ENCODE peak calls at places on chromosomes 5 and 9, in ten cellular contexts. V, P, J, Y, X, U, F, W, R and D are unnamed samples.

GRCh38 chr9:91420471-91421021 is 3.1 kb downstream of the NFIL3 start:
- DNase-seq in V (no peak), P (no peak), J (no peak), Y (no peak), X (no peak), U (no peak), F (peak), W (no peak), R (no peak), D (no peak)

GRCh38 chr9:112028242-112029221 is 131.9 kb downstream of the UGCG start:
- DNase-seq in V (no peak), P (no peak), J (no peak), Y (no peak), X (peak), U (no peak), F (no peak), W (no peak), R (no peak), D (no peak)

GRCh38 chr5:39716532-39716971 is 291.8 kb upstream of the DAB2 start:
- DNase-seq in V (no peak), P (no peak), J (peak), Y (peak), X (peak), U (peak), F (peak), W (peak), R (peak), D (no peak)

GRCh38 chr9:95316794-95317118 is 753 bp downstream of the FANCC start:
- DNase-seq in V (peak), P (peak), J (peak), Y (peak), X (peak), U (no peak), F (peak), W (no peak), R (peak), D (peak)

GRCh38 chr9:137233143-137233980 is 2.7 kb downstream of the SLC34A3 start:
- DNase-seq in V (no peak), P (no peak), J (no peak), Y (no peak), X (no peak), U (no peak), F (no peak), W (no peak), R (no peak), D (no peak)

GRCh38 chr9:97531750-97532383 is 30.4 kb downstream of the TMOD1 start:
- DNase-seq in V (no peak), P (no peak), J (no peak), Y (no peak), X (no peak), U (no peak), F (no peak), W (no peak), R (no peak), D (peak)

GRCh38 chr5:132388244-132389050 is 18.9 kb downstream of the SLC22A5 start:
- DNase-seq in V (peak), P (no peak), J (no peak), Y (no peak), X (no peak), U (no peak), F (no peak), W (no peak), R (no peak), D (no peak)

GRCh38 chr9:115121140-115121710 is 3.3 kb upstream of the TNC start:
- DNase-seq in V (no peak), P (no peak), J (no peak), Y (no peak), X (no peak), U (no peak), F (no peak), W (no peak), R (no peak), D (no peak)

GRCh38 chr9:131522257-131523085 is 8.6 kb downstream of the UCK1 start:
- DNase-seq in V (no peak), P (no peak), J (no peak), Y (no peak), X (no peak), U (no peak), F (no peak), W (no peak), R (no peak), D (no peak)

GRCh38 chr5:6820851-6821479 is 107.7 kb downstream of the TENT4A start:
- DNase-seq in V (no peak), P (no peak), J (peak), Y (peak), X (peak), U (peak), F (no peak), W (peak), R (peak), D (no peak)

GRCh38 chr5:74613283-74613682 is 27.2 kb downstream of the ENC1 start:
- DNase-seq in V (no peak), P (no peak), J (no peak), Y (no peak), X (no peak), U (no peak), F (no peak), W (no peak), R (no peak), D (no peak)

GRCh38 chr5:135880278-135880677 is 15.4 kb downstream of the IL9 start:
- DNase-seq in V (no peak), P (no peak), J (no peak), Y (no peak), X (peak), U (no peak), F (no peak), W (no peak), R (peak), D (no peak)

GRCh38 chr9:93302586-93303257 is 118.8 kb downstream of the WNK2 start:
- DNase-seq in V (peak), P (no peak), J (peak), Y (peak), X (peak), U (peak), F (no peak), W (peak), R (peak), D (peak)

GRCh38 chr5:102654559-102655354 is 100.3 kb upstream of the PAM start:
- DNase-seq in V (no peak), P (peak), J (peak), Y (no peak), X (no peak), U (no peak), F (no peak), W (no peak), R (no peak), D (peak)

GRCh38 chr5:82918311-82919031 is 158.7 kb downstream of the TMEM167A start:
- DNase-seq in V (no peak), P (no peak), J (no peak), Y (no peak), X (no peak), U (no peak), F (no peak), W (no peak), R (peak), D (no peak)

GRCh38 chr9:134339183-134339806 is 13.0 kb downstream of the RXRA start:
- DNase-seq in V (no peak), P (no peak), J (no peak), Y (no peak), X (no peak), U (no peak), F (no peak), W (no peak), R (peak), D (peak)

GRCh38 chr9:113886471-113886870 is 10.4 kb downstream of the ZNF618 start:
- DNase-seq in V (no peak), P (no peak), J (no peak), Y (no peak), X (no peak), U (no peak), F (no peak), W (no peak), R (peak), D (no peak)

GRCh38 chr9:92616199-92617129 is 53.5 kb downstream of the IPPK start:
- DNase-seq in V (no peak), P (no peak), J (no peak), Y (no peak), X (no peak), U (no peak), F (peak), W (no peak), R (no peak), D (peak)

GRCh38 chr9:78187763-78188495 is 47.9 kb upstream of the CEP78 start:
- DNase-seq in V (no peak), P (no peak), J (no peak), Y (no peak), X (no peak), U (no peak), F (no peak), W (no peak), R (no peak), D (peak)

GRCh38 chr5:125505062-125505461 is 758.6 kb upstream of the ZNF608 start:
- DNase-seq in V (no peak), P (no peak), J (no peak), Y (no peak), X (no peak), U (no peak), F (no peak), W (no peak), R (no peak), D (no peak)

GRCh38 chr5:173010021-173010420 is 26.4 kb downstream of the ATP6V0E1 start:
- DNase-seq in V (no peak), P (no peak), J (no peak), Y (peak), X (no peak), U (no peak), F (no peak), W (no peak), R (peak), D (no peak)

GRCh38 chr5:2288968-2289367 is 406.2 kb upstream of the IRX4 start:
- DNase-seq in V (no peak), P (no peak), J (no peak), Y (no peak), X (no peak), U (no peak), F (no peak), W (no peak), R (peak), D (no peak)

GRCh38 chr5:4258170-4258569 is 662.5 kb downstream of the IRX1 start:
- DNase-seq in V (no peak), P (no peak), J (no peak), Y (no peak), X (no peak), U (no peak), F (no peak), W (no peak), R (no peak), D (no peak)

GRCh38 chr5:13660072-13660471 is 284.4 kb downstream of the DNAH5 start:
- DNase-seq in V (no peak), P (no peak), J (no peak), Y (no peak), X (no peak), U (no peak), F (no peak), W (no peak), R (peak), D (no peak)